ENCODE peak calls at places on chromosomes 2 and 18, in six cellular contexts. M, E, D, K, I and Q are unnamed samples.

GRCh38 chr2:1940660-1941059 is 196.3 kb upstream of the PXDN start:
- DNase-seq in M (no peak), E (no peak), D (no peak), K (no peak), I (no peak), Q (no peak)

GRCh38 chr2:85194780-85195480 is 61.7 kb downstream of the TCF7L1 start:
- DNase-seq in M (no peak), E (no peak), D (no peak), K (no peak), I (no peak), Q (no peak)

GRCh38 chr2:68099260-68099659 is 36.5 kb upstream of the C1D start:
- DNase-seq in M (no peak), E (no peak), D (no peak), K (no peak), I (no peak), Q (no peak)

GRCh38 chr2:120904379-120904778 is 168.7 kb downstream of the GLI2 start:
- DNase-seq in M (no peak), E (no peak), D (no peak), K (no peak), I (no peak), Q (no peak)

GRCh38 chr2:217694296-217694695 is 308.5 kb downstream of the TNS1 start:
- DNase-seq in M (no peak), E (no peak), D (peak), K (no peak), I (peak), Q (peak)

GRCh38 chr2:42105330-42106256 is 57.8 kb downstream of the PKDCC start:
- DNase-seq in M (no peak), E (no peak), D (no peak), K (no peak), I (no peak), Q (no peak)

GRCh38 chr2:170157025-170157684 is 20.8 kb upstream of the MYO3B start:
- DNase-seq in M (no peak), E (no peak), D (peak), K (no peak), I (no peak), Q (peak)

GRCh38 chr18:60199505-60199904 is 173.1 kb downstream of the MC4R start:
- DNase-seq in M (no peak), E (no peak), D (no peak), K (no peak), I (no peak), Q (no peak)

GRCh38 chr2:191165190-191165643 is 14.4 kb upstream of the STAT4 start:
- DNase-seq in M (no peak), E (no peak), D (peak), K (peak), I (peak), Q (peak)

GRCh38 chr2:172102159-172102857 is 392 bp downstream of the DLX2 start:
- DNase-seq in M (no peak), E (no peak), D (peak), K (no peak), I (peak), Q (peak)

GRCh38 chr2:120761164-120761861 is 25.6 kb downstream of the GLI2 start:
- DNase-seq in M (no peak), E (peak), D (no peak), K (no peak), I (no peak), Q (no peak)

GRCh38 chr2:128790541-128790944 is 471.9 kb upstream of the HS6ST1 start:
- DNase-seq in M (peak), E (peak), D (no peak), K (no peak), I (no peak), Q (no peak)

GRCh38 chr2:179348921-179349320 is 84.3 kb upstream of the SESTD1 start:
- DNase-seq in M (no peak), E (no peak), D (peak), K (no peak), I (no peak), Q (no peak)

GRCh38 chr2:21096458-21096857 is 27.3 kb upstream of the TDRD15 start:
- DNase-seq in M (no peak), E (no peak), D (no peak), K (no peak), I (peak), Q (no peak)

GRCh38 chr2:21095178-21095577 is 28.6 kb upstream of the TDRD15 start:
- DNase-seq in M (no peak), E (no peak), D (no peak), K (no peak), I (no peak), Q (no peak)

GRCh38 chr2:21098294-21098693 is 25.5 kb upstream of the TDRD15 start:
- DNase-seq in M (no peak), E (no peak), D (no peak), K (no peak), I (no peak), Q (no peak)

GRCh38 chr2:21097331-21097730 is 26.4 kb upstream of the TDRD15 start:
- DNase-seq in M (no peak), E (no peak), D (no peak), K (no peak), I (no peak), Q (no peak)

GRCh38 chr2:21095714-21096113 is 28.1 kb upstream of the TDRD15 start:
- DNase-seq in M (no peak), E (no peak), D (no peak), K (no peak), I (no peak), Q (no peak)
- H4K91ac ChIP-seq in M (no peak), E (no peak), D (no peak), K (no peak), I (no peak), Q (no peak)

DNA sequence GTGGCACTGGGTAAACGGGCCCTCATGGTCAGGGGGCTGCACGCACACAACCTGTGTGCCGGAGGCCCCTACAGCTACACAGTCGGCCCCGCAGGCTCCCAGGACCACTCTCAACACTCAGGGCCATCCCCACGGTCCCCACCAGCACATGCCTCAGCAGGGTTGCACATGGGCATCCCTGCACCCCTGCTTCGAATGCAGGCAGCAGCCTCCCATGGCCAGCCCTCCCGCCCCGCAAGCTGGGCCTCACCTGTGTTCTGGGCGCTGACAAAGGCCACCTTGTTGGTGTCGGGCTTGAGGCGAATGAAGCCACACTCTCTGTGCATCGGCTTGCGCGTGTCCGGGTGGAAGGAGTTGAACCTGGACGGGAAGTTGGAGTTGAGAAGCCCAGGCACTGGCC is 34.2 kb downstream of the THAP4 start:
- DNase-seq in M (no peak), E (no peak), D (no peak), K (no peak), I (no peak), Q (no peak)
- H4K91ac ChIP-seq in M (no peak), E (no peak), D (no peak), K (no peak), I (no peak), Q (no peak)

DNA sequence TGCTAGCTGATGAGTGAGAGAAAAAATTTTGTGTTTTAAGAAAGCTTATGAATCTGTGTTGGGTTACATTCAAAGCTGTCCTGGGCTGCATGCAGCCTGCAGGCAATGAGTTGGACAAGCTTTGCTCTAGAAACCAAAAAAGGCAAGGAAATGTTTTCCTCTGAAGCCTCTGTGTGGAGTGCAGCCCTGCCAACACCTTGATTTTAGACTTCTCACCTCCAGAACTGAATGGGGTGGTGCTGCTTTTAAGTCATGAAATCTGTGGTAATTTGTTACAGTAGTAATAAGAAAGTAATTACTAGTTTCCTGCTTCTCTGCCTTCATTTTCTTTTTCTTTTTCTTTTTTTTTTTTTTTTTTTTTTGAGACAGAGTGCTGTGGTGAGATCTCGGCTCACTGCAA is 6.1 kb upstream of the ERMN start:
- DNase-seq in M (no peak), E (no peak), D (no peak), K (no peak), I (no peak), Q (no peak)
- H4K91ac ChIP-seq in M (no peak), E (no peak), D (no peak), K (no peak), I (no peak), Q (no peak)

DNA sequence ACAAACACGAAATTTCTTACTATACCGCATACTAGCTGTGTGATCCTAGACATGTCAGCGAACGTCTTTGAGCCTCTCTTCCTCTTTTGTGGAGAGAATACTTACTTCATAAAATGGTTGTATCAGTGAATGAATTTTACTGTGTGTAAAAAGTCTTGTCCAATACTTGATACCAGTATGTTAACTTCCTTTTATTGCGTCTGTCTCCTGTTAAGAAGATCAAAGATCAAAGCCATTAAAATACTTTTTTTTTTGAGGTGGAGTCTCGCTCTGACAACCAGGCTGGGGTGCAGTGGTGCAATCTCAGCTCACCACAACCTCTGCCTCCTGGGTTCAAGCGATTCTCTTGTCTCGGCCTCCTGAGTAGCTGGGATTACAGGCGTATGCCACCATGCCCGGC is 33.2 kb downstream of the ERLEC1 start:
- DNase-seq in M (no peak), E (no peak), D (no peak), K (no peak), I (no peak), Q (no peak)
- H4K91ac ChIP-seq in M (no peak), E (no peak), D (no peak), K (no peak), I (no peak), Q (no peak)